ENCODE peak calls at places on chromosomes 11 and 22, in six cellular contexts. D is neural progenitor cell, M is sigmoid colon, B is heart right ventricle, W is left ventricle myocardium inferior, C is uterus. X is an unnamed sample. For H3K4me1 and H3K27me3, the result is how much of the 10 kb centered on the place peaks cover.

GRCh38 chr11:64916040-64916847 is 765 bp downstream of the ATG2A start:
- DNase-seq in D (peak), M (peak), B (peak), W (no peak), C (peak), X (no peak)

GRCh38 chr22:42309865-42310264 is 39.4 kb upstream of the TCF20 start:
- DNase-seq in D (no peak), M (no peak), B (no peak), W (no peak), C (no peak), X (no peak)

GRCh38 chr11:123065634-123066033 is 3.7 kb upstream of the HSPA8 start:
- DNase-seq in D (no peak), M (no peak), B (no peak), W (no peak), C (no peak), X (no peak)

GRCh38 chr11:73547706-73548105 is 50.2 kb downstream of the FAM168A start:
- DNase-seq in D (no peak), M (no peak), B (no peak), W (no peak), C (no peak), X (no peak)

GRCh38 chr11:44094260-44094868 is 1.1 kb upstream of the EXT2 start:
- DNase-seq in D (peak), M (peak), B (peak), W (peak), C (peak), X (no peak)

GRCh38 chr11:132264616-132265015 is 894.2 kb downstream of the NTM start:
- DNase-seq in D (no peak), M (no peak), B (no peak), W (no peak), C (no peak), X (no peak)

GRCh38 chr11:7020183-7020917 is at the start of the genes NLRP14 and ZNF214:
- DNase-seq in D (peak), M (peak), B (peak), W (peak), C (peak), X (no peak)

GRCh38 chr11:80593981-80594380 is 1153.2 kb upstream of the TENM4 start:
- DNase-seq in D (no peak), M (no peak), B (no peak), W (no peak), C (no peak), X (no peak)

GRCh38 chr22:37639070-37639760 is at the start of gene SH3BP1:
- DNase-seq in D (peak), M (no peak), B (peak), W (peak), C (peak), X (no peak)

GRCh38 chr11:3340025-3340424 is 38.9 kb downstream of the ZNF195 start:
- DNase-seq in D (no peak), M (no peak), B (no peak), W (no peak), C (no peak), X (no peak)

GRCh38 chr11:114233755-114234154 is 62.4 kb upstream of the NNMT start:
- DNase-seq in D (peak), M (no peak), B (no peak), W (no peak), C (no peak), X (no peak)

GRCh38 chr11:2533642-2534115 is 88.9 kb downstream of the KCNQ1 start:
- DNase-seq in D (peak), M (peak), B (peak), W (peak), C (peak), X (no peak)

GRCh38 chr11:93085097-93085496 is 112.7 kb downstream of the SLC36A4 start:
- DNase-seq in D (no peak), M (no peak), B (no peak), W (no peak), C (no peak), X (no peak)

GRCh38 chr11:93089474-93090102 is 108.2 kb downstream of the SLC36A4 start:
- DNase-seq in D (peak), M (no peak), B (no peak), W (no peak), C (no peak), X (no peak)
- TF ChIP-seq CTCF in D (peak), M (no peak), B (no peak), W (peak), C (peak), X (no peak)

GRCh38 chr11:116581349-116581748 is 191.4 kb downstream of the BUD13 start:
- DNase-seq in D (peak), M (no peak), B (no peak), W (no peak), C (no peak), X (no peak)
- H3K4me1 ChIP-seq in D (under half), M (under half), B (under half), W (under half), C (under half), X (under half)

GRCh38 chr11:71565263-71565662 is at the start of gene KRTAP5-10:
- DNase-seq in D (no peak), M (no peak), B (no peak), W (no peak), C (no peak), X (no peak)
- H3K27me3 ChIP-seq in D (under half), M (under half), B (under half), W (under half), C (under half), X (under half)

GRCh38 chr11:107898270-107898669 is 30.0 kb upstream of the RAB39A start:
- DNase-seq in D (peak), M (no peak), B (no peak), W (no peak), C (no peak), X (no peak)
- TF ChIP-seq CTCF in D (peak), M (no peak), B (peak), W (peak), C (peak), X (peak)

GRCh38 chr11:33324211-33324985 is 67.2 kb downstream of the HIPK3 start:
- DNase-seq in D (no peak), M (no peak), B (no peak), W (no peak), C (no peak), X (no peak)

GRCh38 chr11:33325456-33325855 is 68.3 kb downstream of the HIPK3 start:
- DNase-seq in D (no peak), M (no peak), B (no peak), W (no peak), C (no peak), X (no peak)

GRCh38 chr11:33334627-33335026 is 77.4 kb downstream of the HIPK3 start:
- DNase-seq in D (no peak), M (no peak), B (no peak), W (no peak), C (no peak), X (no peak)

DNA sequence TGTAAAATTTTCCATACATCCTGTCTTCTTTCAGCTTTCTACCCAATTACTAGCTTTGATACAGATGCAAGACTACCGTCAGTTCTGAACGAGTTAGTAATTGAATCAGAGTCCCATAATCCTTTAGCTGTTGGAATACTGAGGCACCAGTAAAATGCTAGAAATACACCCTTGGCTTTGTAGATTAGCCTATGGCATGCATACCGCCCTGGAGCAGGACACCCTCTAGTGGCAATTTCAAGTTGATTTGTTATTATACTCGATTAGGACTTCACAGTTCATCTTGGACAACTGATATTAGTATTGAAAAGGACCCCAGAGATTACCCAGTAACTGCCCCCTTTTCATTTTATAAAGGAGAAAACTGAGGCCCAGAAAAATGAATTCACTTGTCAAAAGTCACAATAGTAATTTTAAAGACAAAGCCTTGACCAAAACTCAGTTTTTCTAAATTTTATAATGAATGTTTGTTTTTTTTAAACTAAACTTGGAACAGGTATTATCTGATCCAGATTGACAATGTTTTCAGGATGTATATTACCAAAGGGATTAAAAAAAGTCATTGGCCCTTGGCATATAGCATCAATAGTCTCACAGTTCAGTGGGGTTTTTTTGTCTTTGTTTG is 72.6 kb downstream of the HIPK3 start:
- DNase-seq in D (peak), M (peak), B (peak), W (no peak), C (peak), X (no peak)
- H3K4me1 ChIP-seq in D (under half), M (under half), B (half or more), W (half or more), C (under half), X (half or more)

DNA sequence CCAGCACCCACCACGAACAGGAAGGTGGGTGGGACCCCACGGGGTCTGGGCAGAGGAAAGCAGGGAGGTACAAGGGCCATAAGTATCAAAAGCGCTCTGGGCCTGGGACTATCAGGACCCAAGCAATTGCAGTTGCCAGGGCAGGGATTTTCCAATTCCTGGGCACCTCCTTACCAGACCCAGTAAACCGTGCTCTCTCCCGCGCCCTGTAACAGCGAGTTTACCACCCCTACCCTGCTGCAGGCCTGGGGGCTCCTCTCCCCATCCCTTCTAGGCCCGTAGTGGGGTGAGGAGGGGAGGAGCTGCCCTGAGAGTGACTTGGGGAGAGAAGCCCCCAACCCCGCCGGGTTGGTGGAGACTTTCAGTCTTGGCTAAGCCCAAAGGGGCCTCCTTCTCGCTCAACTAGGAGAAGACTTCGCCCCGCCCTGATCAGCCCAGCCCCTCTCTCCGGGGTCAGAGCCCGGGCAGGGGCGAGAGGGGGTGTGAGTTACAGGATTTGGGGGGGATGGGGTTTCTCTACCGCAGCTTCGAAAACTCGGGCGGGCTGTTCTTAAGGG is 5.4 kb downstream of the PAX6 start:
- DNase-seq in D (peak), M (no peak), B (no peak), W (no peak), C (no peak), X (peak)
- H3K27me3 ChIP-seq in D (half or more), M (half or more), B (half or more), W (half or more), C (under half), X (half or more)

DNA sequence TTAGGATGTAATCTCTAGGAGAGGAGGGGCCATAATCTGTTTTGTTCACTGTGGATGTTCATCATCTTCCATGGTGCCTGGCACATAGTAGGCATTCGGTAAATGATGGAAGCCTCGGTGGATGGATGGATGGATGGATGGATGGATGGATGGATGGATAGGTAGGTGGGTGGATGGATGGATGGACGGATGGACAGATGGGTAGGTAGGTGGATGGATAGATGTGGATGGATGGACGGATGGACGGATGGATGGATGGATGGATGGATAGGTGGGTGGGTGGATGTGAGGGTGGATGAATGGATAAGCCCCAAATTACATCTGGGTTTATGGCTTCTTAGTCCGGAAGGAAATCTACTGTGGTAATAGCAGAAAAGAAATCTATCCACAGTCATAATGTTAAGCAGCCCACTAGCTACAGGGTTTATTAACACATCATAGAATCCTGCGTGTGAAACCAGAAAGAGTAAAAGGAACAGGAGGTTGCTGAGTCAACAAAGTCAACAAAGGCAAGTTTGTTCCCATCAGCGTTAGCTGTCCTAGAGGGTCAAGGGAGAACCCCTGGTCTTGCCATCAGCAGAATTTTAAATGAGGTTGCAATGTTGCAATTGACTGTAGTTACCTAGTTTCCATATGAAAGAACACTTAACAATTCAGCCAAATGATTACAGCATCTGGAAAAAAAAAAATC is 82.8 kb downstream of the C11orf91 start:
- DNase-seq in D (no peak), M (no peak), B (no peak), W (no peak), C (no peak), X (no peak)
- TF ChIP-seq CTCF in D (no peak), M (no peak), B (no peak), W (no peak), C (no peak), X (no peak)

DNA sequence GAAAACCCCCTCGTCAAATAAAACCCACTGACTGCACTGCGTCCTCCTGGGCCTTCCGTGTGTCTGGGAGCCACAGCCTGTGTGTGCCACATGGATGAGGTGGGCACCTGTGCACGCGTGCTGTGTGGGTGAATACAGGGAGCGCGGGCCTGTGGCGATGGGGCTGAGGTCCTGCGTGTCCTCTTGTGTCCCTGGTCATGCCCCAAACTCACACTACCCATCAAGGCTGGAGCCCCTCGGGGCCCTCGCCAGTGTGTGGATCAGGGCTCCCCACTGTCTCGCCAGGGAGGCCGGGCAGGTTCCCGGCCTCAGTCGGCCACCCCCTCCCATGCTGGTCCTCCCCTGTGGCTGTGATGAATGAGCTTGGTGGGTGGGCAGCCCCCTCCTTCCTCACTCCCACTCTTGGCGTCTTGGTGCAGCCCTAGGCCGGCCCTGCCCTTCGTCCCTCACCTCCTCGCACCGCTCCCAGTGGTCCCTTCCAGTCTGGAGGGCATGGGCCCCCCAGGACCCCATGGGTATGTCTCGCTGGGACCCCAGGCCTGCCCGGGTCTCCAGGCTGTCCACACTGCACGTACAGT is 712 bp upstream of the CD151 start:
- DNase-seq in D (no peak), M (no peak), B (no peak), W (no peak), C (no peak), X (no peak)
- H3K4me1 ChIP-seq in D (half or more), M (under half), B (half or more), W (half or more), C (under half), X (half or more)

DNA sequence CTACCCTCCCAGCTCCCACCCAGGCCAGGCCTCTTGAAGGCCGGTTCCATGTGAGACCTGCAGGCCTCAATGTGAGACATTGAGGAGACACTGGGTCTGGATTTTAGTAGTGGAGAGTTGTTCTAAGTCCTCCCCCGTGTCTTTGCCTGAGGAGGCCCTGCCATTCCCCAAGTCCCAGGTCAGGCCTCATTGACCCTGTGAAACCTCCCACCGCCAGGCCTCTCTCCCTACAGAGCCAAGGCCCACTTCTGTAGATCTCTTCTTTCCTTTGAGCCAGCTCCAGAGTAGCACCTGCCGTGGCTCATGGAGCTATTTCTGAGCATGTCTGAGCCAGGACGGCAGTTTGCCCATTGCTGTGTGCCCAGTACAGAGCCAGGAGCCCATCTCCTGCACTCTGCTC is 1419.6 kb downstream of the TBC1D22A start:
- DNase-seq in D (no peak), M (no peak), B (no peak), W (no peak), C (no peak), X (peak)
- H3K27me3 ChIP-seq in D (under half), M (under half), B (under half), W (half or more), C (under half), X (under half)

DNA sequence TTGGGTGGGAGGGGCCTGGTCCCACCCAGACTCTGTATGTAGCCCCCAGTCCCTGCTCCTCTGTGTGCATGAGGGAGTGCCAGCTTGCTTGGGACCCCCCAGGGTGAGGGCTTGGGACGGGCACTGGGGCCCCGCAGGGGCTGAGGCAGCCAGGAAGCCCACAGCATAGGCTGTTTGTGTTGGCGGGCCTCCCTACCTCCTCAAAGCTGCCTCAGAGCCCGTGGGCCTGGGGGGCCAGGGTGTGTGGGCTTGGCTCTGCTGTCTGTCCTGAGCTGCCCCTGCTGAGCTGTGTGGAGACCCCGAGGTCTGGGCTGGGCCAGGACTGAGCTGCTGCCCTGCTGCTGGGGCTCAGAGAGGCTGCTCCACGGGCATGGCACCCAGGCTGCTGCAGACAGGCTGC is 3.2 kb downstream of the TSPAN4 start:
- DNase-seq in D (no peak), M (no peak), B (no peak), W (no peak), C (no peak), X (no peak)
- TF ChIP-seq CTCF in D (no peak), M (no peak), B (no peak), W (no peak), C (no peak), X (no peak)

X was measured in vagina.